ENCODE peak calls at places on chromosomes 6 and 20, in six cellular contexts. Z is H1, J is neuronal stem cell, V is IMR-90, W is H9, R is mesendoderm. Y is an unnamed sample.

GRCh38 chr6:42963855-42964605 is 3.5 kb downstream of the GNMT start:
- DNase-seq in Z (peak), J (no peak), V (peak), W (peak), R (peak), Y (peak)

GRCh38 chr20:63890201-63890576 is 4.7 kb upstream of the DNAJC5 start:
- DNase-seq in Z (no peak), J (no peak), V (peak), W (no peak), R (no peak), Y (no peak)

GRCh38 chr6:107656381-107656780 is 166.5 kb downstream of the SOBP start:
- DNase-seq in Z (no peak), J (no peak), V (peak), W (no peak), R (no peak), Y (peak)

GRCh38 chr6:40953486-40953885 is 85.5 kb downstream of the UNC5CL start:
- DNase-seq in Z (no peak), J (no peak), V (no peak), W (no peak), R (no peak), Y (no peak)

GRCh38 chr6:3321042-3321441 is 62.3 kb downstream of the PSMG4 start:
- DNase-seq in Z (no peak), J (no peak), V (no peak), W (no peak), R (no peak), Y (no peak)

GRCh38 chr6:138948780-138949179 is 39.3 kb downstream of the REPS1 start:
- DNase-seq in Z (no peak), J (no peak), V (no peak), W (no peak), R (peak), Y (peak)

GRCh38 chr6:70180904-70181599 is 121.8 kb downstream of the COL9A1 start:
- DNase-seq in Z (no peak), J (no peak), V (no peak), W (no peak), R (no peak), Y (peak)

GRCh38 chr6:164695896-164696295 is 613.5 kb downstream of the C6orf118 start:
- DNase-seq in Z (no peak), J (no peak), V (no peak), W (no peak), R (no peak), Y (no peak)

GRCh38 chr6:170106906-170107525 is 183.9 kb downstream of the DLL1 start:
- DNase-seq in Z (peak), J (no peak), V (no peak), W (no peak), R (no peak), Y (no peak)

GRCh38 chr6:119259027-119259426 is 90.5 kb downstream of the MAN1A1 start:
- DNase-seq in Z (no peak), J (no peak), V (no peak), W (no peak), R (peak), Y (no peak)

GRCh38 chr20:672975-673604 is 2.5 kb downstream of the SCRT2 start:
- DNase-seq in Z (peak), J (no peak), V (no peak), W (no peak), R (peak), Y (no peak)

GRCh38 chr6:6006428-6007310 is at the start of gene NRN1:
- DNase-seq in Z (peak), J (no peak), V (no peak), W (peak), R (peak), Y (no peak)

GRCh38 chr6:83815631-83816030 is 37.5 kb upstream of the RIPPLY2 start:
- DNase-seq in Z (no peak), J (no peak), V (no peak), W (no peak), R (peak), Y (peak)

GRCh38 chr6:147095316-147095715 is 108.9 kb upstream of the STXBP5 start:
- DNase-seq in Z (no peak), J (no peak), V (peak), W (no peak), R (no peak), Y (no peak)

GRCh38 chr6:157980288-157981131 is 1.2 kb upstream of the SYNJ2 start:
- DNase-seq in Z (no peak), J (no peak), V (no peak), W (no peak), R (no peak), Y (no peak)
- H2BK5ac ChIP-seq in Z (peak), J (no peak), V (peak), W (no peak), R (no peak), Y (peak)

GRCh38 chr6:136566851-136567250 is 16.6 kb upstream of the MAP7 start:
- DNase-seq in Z (no peak), J (no peak), V (no peak), W (no peak), R (no peak), Y (no peak)
- H2BK15ac ChIP-seq in Z (no peak), J (no peak), V (no peak), W (no peak), R (no peak), Y (no peak)

GRCh38 chr6:11315743-11316437 is 83.4 kb upstream of the NEDD9 start:
- DNase-seq in Z (no peak), J (no peak), V (peak), W (no peak), R (no peak), Y (peak)

GRCh38 chr6:11322252-11322885 is 89.9 kb upstream of the NEDD9 start:
- DNase-seq in Z (no peak), J (no peak), V (no peak), W (no peak), R (no peak), Y (no peak)

GRCh38 chr6:11317885-11318771 is 85.7 kb upstream of the NEDD9 start:
- DNase-seq in Z (no peak), J (no peak), V (peak), W (no peak), R (peak), Y (peak)

GRCh38 chr6:11320914-11321549 is 88.6 kb upstream of the NEDD9 start:
- DNase-seq in Z (no peak), J (no peak), V (no peak), W (no peak), R (no peak), Y (no peak)

GRCh38 chr6:11318835-11319813 is 86.7 kb upstream of the NEDD9 start:
- DNase-seq in Z (no peak), J (no peak), V (no peak), W (no peak), R (no peak), Y (peak)
- H2BK5ac ChIP-seq in Z (no peak), J (no peak), V (peak), W (no peak), R (no peak), Y (no peak)

GRCh38 chr6:51536728-51537127 is 550.7 kb downstream of the PKHD1 start:
- DNase-seq in Z (no peak), J (no peak), V (no peak), W (no peak), R (no peak), Y (no peak)
- H2BK15ac ChIP-seq in Z (no peak), J (no peak), V (no peak), W (no peak), R (no peak), Y (no peak)

DNA sequence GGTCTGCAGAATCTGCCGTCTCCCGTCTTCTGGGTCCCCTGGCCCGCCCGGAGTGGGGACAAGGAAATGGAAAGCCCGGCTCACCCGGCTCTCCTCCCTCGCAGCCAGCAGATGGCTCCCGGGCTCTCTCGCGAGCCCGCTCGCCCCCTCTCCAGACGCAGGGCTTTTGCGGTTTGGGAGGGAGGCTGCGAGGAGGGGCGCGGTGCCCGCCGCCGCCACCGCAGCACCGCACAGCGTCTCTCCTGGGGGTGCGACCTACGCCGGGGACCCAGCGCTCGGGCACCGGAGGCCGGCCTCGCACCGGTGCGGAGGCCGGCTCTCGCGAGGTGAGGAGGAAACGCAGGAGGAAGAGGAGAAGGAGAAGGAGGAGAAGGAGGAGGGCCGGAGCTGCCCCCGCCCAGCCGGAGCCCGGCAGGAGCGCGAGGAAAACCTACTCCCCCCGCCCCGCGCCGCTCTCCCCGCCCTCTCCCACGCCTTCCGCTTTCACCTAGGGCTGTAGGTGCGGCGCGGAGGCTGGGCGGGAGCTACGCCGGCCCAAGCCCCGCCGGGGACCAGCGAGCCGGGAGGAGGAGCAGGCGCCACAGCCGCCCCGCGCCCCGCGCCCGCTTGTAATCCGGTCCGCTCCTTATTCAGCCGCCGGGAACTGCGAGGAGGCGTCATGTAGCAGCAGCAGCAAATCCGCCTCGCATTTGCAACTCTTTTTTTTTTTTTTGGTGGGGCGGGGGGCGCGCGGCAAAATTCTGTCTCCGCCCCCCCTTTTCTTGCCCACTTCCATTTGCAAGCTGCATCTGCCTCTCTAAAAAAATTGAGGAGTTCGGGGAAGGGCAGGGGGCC is at the start of gene CARMIL1:
- DNase-seq in Z (peak), J (peak), V (peak), W (peak), R (peak), Y (peak)
- H2BK5ac ChIP-seq in Z (peak), J (peak), V (no peak), W (no peak), R (peak), Y (peak)

DNA sequence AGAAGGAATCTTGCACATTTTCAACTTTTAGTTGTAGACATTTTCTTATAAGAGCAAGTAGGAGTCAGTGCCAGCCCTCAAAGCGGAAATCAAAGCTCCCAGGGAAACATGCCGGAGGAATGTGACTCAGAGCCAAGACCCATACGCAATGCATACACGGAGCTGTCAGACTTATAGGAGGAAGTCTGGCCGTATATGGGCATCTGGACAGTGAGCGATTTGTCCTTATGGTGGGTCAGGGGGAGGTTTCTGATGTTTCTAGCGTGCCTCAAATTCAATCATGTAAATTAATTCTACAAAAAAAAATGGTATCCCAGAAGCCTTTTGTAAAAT is 3.6 kb upstream of the CCN2 start:
- DNase-seq in Z (no peak), J (no peak), V (peak), W (no peak), R (peak), Y (peak)
- H2BK15ac ChIP-seq in Z (no peak), J (no peak), V (peak), W (no peak), R (peak), Y (no peak)

DNA sequence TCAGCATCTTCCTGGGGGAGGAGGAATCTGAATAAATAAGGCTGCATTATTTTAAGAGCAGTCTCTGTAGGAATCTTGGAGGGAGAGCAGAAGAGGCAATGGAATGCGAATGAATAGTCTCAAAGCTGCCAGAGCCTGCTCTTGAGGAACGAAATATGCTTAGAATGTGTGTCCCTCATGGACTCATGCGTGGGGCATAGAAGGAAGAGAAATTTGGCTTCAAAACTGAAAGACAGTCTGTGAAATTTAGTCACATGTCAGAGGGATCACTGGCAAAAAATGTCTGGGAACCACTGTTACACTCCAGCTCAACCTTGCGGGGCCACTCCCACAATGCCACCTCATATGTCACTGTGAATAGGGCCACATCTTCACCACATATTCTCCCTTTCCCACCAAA is 95.5 kb downstream of the GJA10 start:
- DNase-seq in Z (no peak), J (no peak), V (peak), W (no peak), R (peak), Y (peak)
- H2BK5ac ChIP-seq in Z (peak), J (no peak), V (peak), W (no peak), R (no peak), Y (no peak)

DNA sequence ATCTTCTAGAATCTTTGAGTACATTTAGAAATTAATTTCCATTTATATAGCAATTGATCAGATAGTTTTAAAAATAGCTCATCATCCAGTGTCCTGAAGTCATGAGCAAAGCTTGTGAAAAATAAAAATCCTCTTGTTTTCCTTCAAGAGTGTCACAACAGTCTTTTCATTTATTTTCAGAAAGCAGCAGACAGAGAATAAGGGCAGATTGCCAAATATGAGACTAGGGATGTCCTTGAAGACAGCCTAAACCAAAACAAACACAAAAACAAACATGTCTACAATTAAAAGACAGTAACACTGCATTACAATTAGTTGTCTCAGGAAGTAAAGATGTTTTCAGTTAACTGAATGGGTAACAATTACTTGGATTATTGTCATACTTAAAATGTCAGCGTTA is 682.8 kb downstream of the TFAP2A start:
- DNase-seq in Z (no peak), J (no peak), V (no peak), W (no peak), R (no peak), Y (no peak)
- H2BK15ac ChIP-seq in Z (no peak), J (no peak), V (no peak), W (no peak), R (no peak), Y (no peak)